ENCODE peak calls at places on chromosomes 1 and 21, in eight cellular contexts. E is RCC 7860, D is stromal cell of bone marrow, X is foreskin keratinocyte, U is coronary artery, F is HFFc6, V is amygdala, C is ovary. Y is an unnamed sample.
A peak's percentile ranks its signal among the peaks of the same experiment; 100 is the strongest.

GRCh38 chr1:14334336-14335176 is 263.9 kb upstream of the KAZN start:
- DNase-seq in E (no peak), D (no peak), X (no peak), U (no peak), F (no peak), V (no peak), C (no peak), Y (no peak)

GRCh38 chr1:65525297-65526048 is 105.0 kb downstream of the LEPR start:
- DNase-seq in E (no peak), D (no peak), X (no peak), U (no peak), F (no peak), V (no peak), C (peak; percentile 38), Y (no peak)

GRCh38 chr1:161357073-161357472 is 10.6 kb downstream of the CFAP126 start:
- DNase-seq in E (no peak), D (no peak), X (no peak), U (no peak), F (no peak), V (no peak), C (no peak), Y (no peak)

GRCh38 chr1:199472025-199472424 is 555.5 kb upstream of the NR5A2 start:
- DNase-seq in E (no peak), D (no peak), X (no peak), U (no peak), F (no peak), V (no peak), C (no peak), Y (no peak)

GRCh38 chr21:43789276-43790052 is at the start of gene RRP1:
- DNase-seq in E (peak; percentile 78), D (peak; percentile 73), X (no peak), U (peak; percentile 88), F (peak; percentile 76), V (peak; percentile 72), C (peak; percentile 89), Y (peak; percentile 84)

GRCh38 chr1:211603191-211603701 is 24.3 kb upstream of the SLC30A1 start:
- DNase-seq in E (no peak), D (no peak), X (peak; percentile 79), U (no peak), F (peak; percentile 41), V (no peak), C (no peak), Y (no peak)

GRCh38 chr1:62869217-62869754 is 85.4 kb downstream of the ATG4C start:
- DNase-seq in E (no peak), D (no peak), X (no peak), U (no peak), F (no peak), V (no peak), C (no peak), Y (no peak)

GRCh38 chr21:19853709-19854575 is 1144.3 kb upstream of the NCAM2 start:
- DNase-seq in E (no peak), D (no peak), X (no peak), U (no peak), F (no peak), V (no peak), C (no peak), Y (no peak)

GRCh38 chr1:65229754-65230339 is 79.5 kb upstream of the DNAJC6 start:
- DNase-seq in E (no peak), D (no peak), X (no peak), U (no peak), F (no peak), V (no peak), C (no peak), Y (peak; percentile 4)

GRCh38 chr1:151825811-151826660 is 5.6 kb downstream of the RORC start:
- DNase-seq in E (no peak), D (no peak), X (no peak), U (no peak), F (no peak), V (no peak), C (peak; percentile 62), Y (no peak)

GRCh38 chr1:36118805-36119204 is 6.2 kb downstream of the COL8A2 start:
- DNase-seq in E (no peak), D (no peak), X (no peak), U (no peak), F (no peak), V (no peak), C (no peak), Y (no peak)

GRCh38 chr1:50959303-50959912 is 659 bp downstream of the FAF1 start:
- DNase-seq in E (peak; percentile 47), D (no peak), X (peak; percentile 27), U (no peak), F (peak; percentile 46), V (no peak), C (peak; percentile 28), Y (peak; percentile 32)

Y was measured in kidney glomerular epithelial cell.